ENCODE peak calls at places on chromosome 18, in nine cellular contexts. M is epithelial cell of esophagus, A is fibroblast of villous mesenchyme, P is GM19239, U is RWPE2, R is activated T-helper 1 cell treated with Interleukin-2 at 50 U/mL for 16 hours, V is pancreas, F is H9, L is NCI-H345. C is an unnamed sample.

GRCh38 chr18:68429809-68430208 is 285.1 kb downstream of the TMX3 start:
- DNase-seq in M (peak; percentile 70), A (peak; percentile 39), P (no peak), U (no peak), R (no peak), V (no peak), F (no peak), L (no peak), C (peak; percentile 50)

GRCh38 chr18:10414293-10414842 is 40.1 kb upstream of the APCDD1 start:
- DNase-seq in M (no peak), A (no peak), P (no peak), U (no peak), R (no peak), V (no peak), F (no peak), L (no peak), C (no peak)

GRCh38 chr18:24300703-24301102 is 96.9 kb downstream of the OSBPL1A start:
- DNase-seq in M (peak; percentile 33), A (no peak), P (no peak), U (no peak), R (no peak), V (no peak), F (no peak), L (no peak), C (peak; percentile 13)

GRCh38 chr18:31195063-31195462 is 32.4 kb upstream of the DSC1 start:
- DNase-seq in M (no peak), A (no peak), P (no peak), U (no peak), R (no peak), V (no peak), F (no peak), L (no peak), C (no peak)

GRCh38 chr18:69233465-69234054 is 167.1 kb upstream of the DOK6 start:
- DNase-seq in M (no peak), A (no peak), P (no peak), U (no peak), R (no peak), V (no peak), F (no peak), L (no peak), C (no peak)

GRCh38 chr18:79625195-79625923 is 54.2 kb upstream of the CTDP1 start:
- DNase-seq in M (peak; percentile 4), A (no peak), P (peak; percentile 45), U (no peak), R (no peak), V (no peak), F (no peak), L (no peak), C (no peak)

GRCh38 chr18:76490701-76491171 is 4.3 kb downstream of the ZNF516 start:
- DNase-seq in M (peak; percentile 73), A (no peak), P (no peak), U (no peak), R (no peak), V (peak; percentile 78), F (no peak), L (peak; percentile 47), C (no peak)

GRCh38 chr18:49021433-49022129 is 70.8 kb upstream of the SMAD7 start:
- DNase-seq in M (peak; percentile 93), A (peak; percentile 40), P (peak; percentile 56), U (peak; percentile 86), R (no peak), V (peak; percentile 79), F (peak; percentile 95), L (no peak), C (peak; percentile 41)

GRCh38 chr18:3709166-3709565 is 259.2 kb downstream of the TGIF1 start:
- DNase-seq in M (no peak), A (no peak), P (no peak), U (no peak), R (no peak), V (no peak), F (no peak), L (no peak), C (peak; percentile 63)

GRCh38 chr18:10101293-10101701 is 187.5 kb downstream of the VAPA start:
- DNase-seq in M (no peak), A (no peak), P (no peak), U (no peak), R (no peak), V (no peak), F (no peak), L (peak; percentile 35), C (no peak)

GRCh38 chr18:47680488-47680887 is 250.0 kb downstream of the SMAD2 start:
- DNase-seq in M (no peak), A (no peak), P (no peak), U (no peak), R (no peak), V (no peak), F (no peak), L (no peak), C (no peak)

GRCh38 chr18:10230072-10230471 is 224.4 kb upstream of the APCDD1 start:
- DNase-seq in M (peak; percentile 90), A (peak; percentile 91), P (no peak), U (no peak), R (no peak), V (no peak), F (peak; percentile 63), L (no peak), C (peak; percentile 97)

GRCh38 chr18:12041561-12041960 is 52.1 kb upstream of the ANKRD62 start:
- DNase-seq in M (peak; percentile 79), A (peak; percentile 73), P (no peak), U (no peak), R (no peak), V (no peak), F (no peak), L (no peak), C (peak; percentile 85)

GRCh38 chr18:998976-999375 is 94.3 kb downstream of the ADCYAP1 start:
- DNase-seq in M (no peak), A (peak; percentile 19), P (no peak), U (no peak), R (no peak), V (no peak), F (no peak), L (no peak), C (no peak)

GRCh38 chr18:2441544-2441943 is 129.8 kb downstream of the METTL4 start:
- DNase-seq in M (no peak), A (no peak), P (no peak), U (no peak), R (no peak), V (no peak), F (no peak), L (no peak), C (peak; percentile 33)

GRCh38 chr18:70110678-70111077 is 94.8 kb downstream of the RTTN start:
- DNase-seq in M (no peak), A (no peak), P (no peak), U (no peak), R (no peak), V (no peak), F (no peak), L (no peak), C (no peak)

GRCh38 chr18:68679531-68679930 is 35.4 kb downstream of the TMX3 start:
- DNase-seq in M (peak; percentile 14), A (peak; percentile 87), P (no peak), U (no peak), R (no peak), V (no peak), F (no peak), L (no peak), C (peak; percentile 86)

GRCh38 chr18:62812891-62813290 is 97.5 kb downstream of the PHLPP1 start:
- DNase-seq in M (no peak), A (no peak), P (no peak), U (no peak), R (no peak), V (no peak), F (no peak), L (no peak), C (no peak)

GRCh38 chr18:56709463-56709862 is 58.3 kb downstream of the WDR7 start:
- DNase-seq in M (peak; percentile 88), A (peak; percentile 80), P (no peak), U (no peak), R (no peak), V (no peak), F (no peak), L (no peak), C (peak; percentile 94)

GRCh38 chr18:30280861-30281470 is 761.6 kb downstream of the DSC3 start:
- DNase-seq in M (peak; percentile 76), A (peak; percentile 46), P (no peak), U (no peak), R (no peak), V (peak; percentile 2), F (no peak), L (peak; percentile 52), C (peak; percentile 61)

GRCh38 chr18:22551536-22552151 is 133.9 kb upstream of the CTAGE1 start:
- DNase-seq in M (peak; percentile 97), A (peak; percentile 58), P (no peak), U (no peak), R (no peak), V (peak; percentile 21), F (no peak), L (no peak), C (peak; percentile 98)

GRCh38 chr18:79490593-79491551 is 95.1 kb downstream of the NFATC1 start:
- DNase-seq in M (no peak), A (no peak), P (peak; percentile 7), U (peak; percentile 45), R (no peak), V (no peak), F (no peak), L (no peak), C (no peak)

GRCh38 chr18:33460681-33461080 is 20.2 kb upstream of the CCDC178 start:
- DNase-seq in M (no peak), A (no peak), P (no peak), U (no peak), R (no peak), V (no peak), F (no peak), L (no peak), C (no peak)

GRCh38 chr18:48303883-48304282 is 105.3 kb downstream of the ZBTB7C start:
- DNase-seq in M (no peak), A (no peak), P (no peak), U (no peak), R (no peak), V (no peak), F (no peak), L (no peak), C (no peak)

GRCh38 chr18:79394438-79395307 is 1.1 kb upstream of the NFATC1 start:
- DNase-seq in M (peak; percentile 33), A (peak; percentile 73), P (no peak), U (peak; percentile 40), R (no peak), V (no peak), F (no peak), L (peak; percentile 44), C (no peak)

GRCh38 chr18:77811510-77811909 is 561.9 kb downstream of the GALR1 start:
- DNase-seq in M (peak; percentile 20), A (no peak), P (no peak), U (no peak), R (no peak), V (no peak), F (no peak), L (peak; percentile 98), C (no peak)

C was measured in amniotic epithelial cell.